ENCODE peak calls at places on chromosomes 11 and 22, in four cellular contexts. One of them, this sample, is unnamed.

GRCh38 chr11:67347964-67348749 is 5.2 kb downstream of the POLD4 start:
- DNase-seq in mesothelial cell of epicardium: no peak
- DNase-seq in PC-9: peak
- DNase-seq in GM19239: no peak
- DNase-seq in this sample: no peak

GRCh38 chr11:125140251-125140650 is 24.3 kb upstream of the PKNOX2 start:
- DNase-seq in mesothelial cell of epicardium: peak
- DNase-seq in PC-9: no peak
- DNase-seq in GM19239: no peak
- DNase-seq in this sample: no peak

GRCh38 chr11:111063711-111064110 is 181.8 kb upstream of the POU2AF2 start:
- DNase-seq in mesothelial cell of epicardium: no peak
- DNase-seq in PC-9: no peak
- DNase-seq in GM19239: no peak
- DNase-seq in this sample: no peak

GRCh38 chr11:35619754-35620640 is 1.7 kb downstream of the FJX1 start:
- DNase-seq in mesothelial cell of epicardium: peak
- DNase-seq in PC-9: peak
- DNase-seq in GM19239: no peak
- DNase-seq in this sample: peak

GRCh38 chr11:37946155-37946766 is 1348.2 kb upstream of the RAG2 start:
- DNase-seq in mesothelial cell of epicardium: no peak
- DNase-seq in PC-9: no peak
- DNase-seq in GM19239: no peak
- DNase-seq in this sample: no peak

GRCh38 chr11:125514336-125515101 is 18.5 kb upstream of the FEZ1 start:
- DNase-seq in mesothelial cell of epicardium: no peak
- DNase-seq in PC-9: peak
- DNase-seq in GM19239: no peak
- DNase-seq in this sample: no peak

GRCh38 chr11:124440608-124441007 is 4.9 kb downstream of the OR8B8 start:
- DNase-seq in mesothelial cell of epicardium: no peak
- DNase-seq in PC-9: no peak
- DNase-seq in GM19239: no peak
- DNase-seq in this sample: no peak

GRCh38 chr22:45787770-45788169 is 116.1 kb downstream of the ATXN10 start:
- DNase-seq in mesothelial cell of epicardium: no peak
- DNase-seq in PC-9: no peak
- DNase-seq in GM19239: no peak
- DNase-seq in this sample: no peak

GRCh38 chr22:22408731-22409696 is 99.5 kb downstream of the ZNF280B start:
- DNase-seq in mesothelial cell of epicardium: no peak
- DNase-seq in PC-9: no peak
- DNase-seq in GM19239: peak
- DNase-seq in this sample: no peak

GRCh38 chr11:1979607-1980006 is 18.0 kb downstream of the H19 start:
- DNase-seq in mesothelial cell of epicardium: no peak
- DNase-seq in PC-9: no peak
- DNase-seq in GM19239: no peak
- DNase-seq in this sample: no peak

GRCh38 chr11:118142081-118142480 is 10.5 kb downstream of the SCN4B start:
- DNase-seq in mesothelial cell of epicardium: no peak
- DNase-seq in PC-9: peak
- DNase-seq in GM19239: no peak
- DNase-seq in this sample: no peak